ENCODE peak calls at places on chromosomes 4 and X, in five cellular contexts. G, P, A, M and F are unnamed samples.

GRCh38 chrX:78997870-78998558 is 52.8 kb downstream of the P2RY10 start:
- DNase-seq in P (no peak), M (no peak), A (no peak), G (no peak), F (no peak)

GRCh38 chrX:24874604-24875247 is 141.0 kb downstream of the ARX start:
- DNase-seq in P (no peak), G (no peak), M (no peak), A (no peak), F (no peak)

GRCh38 chr4:16916719-16917337 is 18.4 kb upstream of the LDB2 start:
- DNase-seq in G (peak), A (no peak), M (peak), P (no peak), F (peak)

GRCh38 chr4:70533211-70533610 is 14.8 kb downstream of the AMTN start:
- DNase-seq in G (no peak), A (no peak), P (no peak), M (no peak), F (no peak)

GRCh38 chr4:13537011-13537831 is 7.1 kb downstream of the NKX3-2 start:
- DNase-seq in A (no peak), G (no peak), M (no peak), P (no peak), F (no peak)

GRCh38 chr4:25861951-25862410 is 807 bp downstream of the SEL1L3 start:
- DNase-seq in M (peak), G (no peak), A (peak), P (no peak), F (peak)

GRCh38 chrX:115642895-115643530 is 82.0 kb downstream of the PLS3 start:
- DNase-seq in G (peak), A (peak), M (peak), P (no peak), F (peak)

GRCh38 chr4:1226167-1226514 is 22.8 kb downstream of the CTBP1 start:
- DNase-seq in M (no peak), A (no peak), P (no peak), G (no peak), F (no peak)

GRCh38 chr4:173367285-173367684 is 3.5 kb upstream of the SAP30 start:
- DNase-seq in M (peak), G (peak), P (no peak), A (no peak), F (no peak)

GRCh38 chr4:146834263-146835034 is 111.2 kb downstream of the TTC29 start:
- DNase-seq in A (no peak), P (no peak), G (no peak), M (no peak), F (no peak)

GRCh38 chr4:108483077-108483476 is 137.3 kb upstream of the RPL34 start:
- DNase-seq in P (no peak), A (no peak), G (no peak), M (no peak), F (no peak)

GRCh38 chr4:114187592-114187991 is 208.1 kb upstream of the ARSJ start:
- DNase-seq in M (no peak), P (no peak), G (no peak), A (no peak), F (no peak)

GRCh38 chrX:82232679-82233078 is 1030.8 kb downstream of the SH3BGRL start:
- DNase-seq in A (no peak), M (no peak), P (no peak), G (no peak), F (no peak)

GRCh38 chr4:119040711-119041185 is 94.9 kb upstream of the MYOZ2 start:
- DNase-seq in G (peak), P (no peak), M (peak), A (no peak), F (no peak)

GRCh38 chr4:5186584-5187170 is 135.4 kb downstream of the STK32B start:
- DNase-seq in P (no peak), A (peak), M (no peak), G (no peak), F (no peak)

GRCh38 chr4:48792348-48793006 is 12.4 kb upstream of the FRYL start:
- DNase-seq in A (no peak), P (no peak), M (no peak), G (no peak), F (no peak)

GRCh38 chrX:15854080-15854655 is 445 bp downstream of the AP1S2 start:
- DNase-seq in A (no peak), M (peak), G (peak), P (no peak), F (peak)

GRCh38 chrX:115616943-115617563 is 56.1 kb downstream of the PLS3 start:
- DNase-seq in A (peak), P (no peak), G (peak), M (peak), F (no peak)

GRCh38 chrX:739611-740010 is 109.0 kb downstream of the SHOX start:
- DNase-seq in G (no peak), M (no peak), A (no peak), P (no peak), F (no peak)

GRCh38 chr4:147318581-147318980 is 162.3 kb upstream of the EDNRA start:
- DNase-seq in A (no peak), M (no peak), G (no peak), P (no peak), F (no peak)

GRCh38 chr4:139848043-139848442 is 182.4 kb downstream of the MGST2 start:
- DNase-seq in M (no peak), P (no peak), A (no peak), G (no peak), F (no peak)

GRCh38 chr4:98919996-98920395 is 8.9 kb downstream of the EIF4E start:
- DNase-seq in P (no peak), M (peak), G (peak), A (no peak), F (no peak)

GRCh38 chr4:140092094-140092820 is 61.7 kb downstream of the MAML3 start:
- DNase-seq in G (peak), A (peak), P (no peak), M (no peak), F (peak)

GRCh38 chrX:119605398-119605738 is 856 bp downstream of the NKRF start:
- DNase-seq in P (no peak), M (no peak), A (no peak), G (peak), F (peak)

GRCh38 chr4:3792813-3793212 is 26.6 kb downstream of the ADRA2C start:
- DNase-seq in G (no peak), M (peak), A (no peak), P (no peak), F (no peak)

GRCh38 chrX:93585661-93586060 is 87.7 kb downstream of the NAP1L3 start:
- DNase-seq in A (no peak), G (peak), P (no peak), M (peak), F (no peak)